ENCODE peak calls at places on chromosomes 16 and 17, in five cellular contexts. I is OCI-LY7, F is AG04450, Z is hepatic stellate cell, M is amygdala. X is an unnamed sample.

GRCh38 chr16:23692190-23692837 is 13.6 kb downstream of the PLK1 start:
- DNase-seq in I (no peak), F (no peak), Z (no peak), M (no peak), X (no peak)

GRCh38 chr16:89288966-89289365 is 71.5 kb downstream of the ZNF778 start:
- DNase-seq in I (no peak), F (no peak), Z (no peak), M (no peak), X (no peak)

GRCh38 chr16:87457724-87458423 is 35.0 kb downstream of the ZCCHC14 start:
- DNase-seq in I (no peak), F (peak; percentile 96), Z (peak; percentile 84), M (no peak), X (peak; percentile 99)

GRCh38 chr17:8747731-8748130 is 3.1 kb upstream of the CCDC42 start:
- DNase-seq in I (no peak), F (no peak), Z (no peak), M (no peak), X (no peak)

GRCh38 chr17:57672971-57673370 is 72.1 kb downstream of the CCDC182 start:
- DNase-seq in I (no peak), F (no peak), Z (no peak), M (no peak), X (no peak)

GRCh38 chr16:7086842-7087616 is 245.6 kb upstream of the RBFOX1 start:
- DNase-seq in I (no peak), F (no peak), Z (no peak), M (peak; percentile 21), X (no peak)

GRCh38 chr17:74296548-74296936 is 22.5 kb downstream of the DNAI2 start:
- DNase-seq in I (peak; percentile 39), F (no peak), Z (no peak), M (peak; percentile 63), X (no peak)

GRCh38 chr16:23436992-23437391 is 16.0 kb downstream of the COG7 start:
- DNase-seq in I (no peak), F (no peak), Z (no peak), M (no peak), X (no peak)

GRCh38 chr17:72369366-72369765 is 248.5 kb downstream of the SOX9 start:
- DNase-seq in I (no peak), F (no peak), Z (no peak), M (no peak), X (no peak)

GRCh38 chr17:78253946-78254672 is 22.7 kb downstream of the TMEM235 start:
- DNase-seq in I (peak; percentile 88), F (peak; percentile 49), Z (peak; percentile 92), M (peak; percentile 72), X (no peak)

GRCh38 chr17:17741346-17742023 is 60.2 kb downstream of the RAI1 start:
- DNase-seq in I (no peak), F (no peak), Z (no peak), M (peak; percentile 66), X (no peak)

GRCh38 chr17:550776-551175 is 163.9 kb downstream of the VPS53 start:
- DNase-seq in I (no peak), F (no peak), Z (no peak), M (no peak), X (peak; percentile 65)

GRCh38 chr16:66728117-66728787 is 23.2 kb downstream of the DYNC1LI2 start:
- DNase-seq in I (peak; percentile 74), F (no peak), Z (peak; percentile 53), M (no peak), X (no peak)

GRCh38 chr17:42438600-42439567 is 15.8 kb upstream of the CAVIN1 start:
- DNase-seq in I (peak; percentile 82), F (no peak), Z (no peak), M (no peak), X (no peak)

GRCh38 chr17:2815781-2816185 is 19.5 kb downstream of the RAP1GAP2 start:
- DNase-seq in I (no peak), F (no peak), Z (no peak), M (no peak), X (no peak)

GRCh38 chr17:6365187-6365943 is 69.6 kb downstream of the AIPL1 start:
- DNase-seq in I (no peak), F (peak; percentile 57), Z (no peak), M (no peak), X (no peak)

GRCh38 chr17:82734987-82735866 is at the start of gene FN3K:
- DNase-seq in I (no peak), F (peak; percentile 33), Z (peak; percentile 64), M (peak; percentile 66), X (no peak)

GRCh38 chr16:87790278-87791023 is 24.7 kb upstream of the KLHDC4 start:
- DNase-seq in I (no peak), F (no peak), Z (no peak), M (no peak), X (no peak)

GRCh38 chr17:14784997-14785696 is 480.0 kb downstream of the PMP22 start:
- DNase-seq in I (peak; percentile 65), F (no peak), Z (no peak), M (no peak), X (no peak)

GRCh38 chr17:17868637-17869522 is 32.1 kb upstream of the SREBF1 start:
- DNase-seq in I (no peak), F (no peak), Z (peak; percentile 51), M (no peak), X (no peak)

X was measured in kidney epithelial cell.